ENCODE peak calls at places on chromosome 10, in four cellular contexts. F is HepG2, S is Panc1, X is HCT116. J is an unnamed sample.

GRCh38 chr10:28879875-28880381 is 202.6 kb downstream of the BAMBI start:
- DNase-seq in S (no peak), F (no peak), X (no peak), J (no peak)

GRCh38 chr10:101760510-101760909 is 15.4 kb downstream of the FGF8 start:
- DNase-seq in X (no peak), S (no peak), F (no peak), J (no peak)

GRCh38 chr10:3000063-3000462 is 67.3 kb upstream of the PFKP start:
- DNase-seq in F (no peak), X (no peak), S (no peak), J (no peak)

GRCh38 chr10:120963587-120964220 is 112.5 kb downstream of the WDR11 start:
- DNase-seq in S (no peak), X (no peak), F (no peak), J (no peak)

GRCh38 chr10:76115471-76116155 is 684.2 kb downstream of the LRMDA start:
- DNase-seq in X (no peak), S (no peak), F (no peak), J (no peak)

GRCh38 chr10:12708921-12709320 is 292.6 kb downstream of the CCDC3 start:
- DNase-seq in X (no peak), S (no peak), F (no peak), J (no peak)

GRCh38 chr10:114628106-114628505 is 30.0 kb downstream of the ABLIM1 start:
- DNase-seq in X (no peak), S (no peak), F (no peak), J (no peak)

GRCh38 chr10:126349676-126350075 is 38.6 kb downstream of the ADAM12 start:
- DNase-seq in X (no peak), S (no peak), F (no peak), J (no peak)

GRCh38 chr10:89830623-89831022 is 129.2 kb downstream of the KIF20B start:
- DNase-seq in F (no peak), X (no peak), S (no peak), J (no peak)

GRCh38 chr10:49612513-49613159 is 1.2 kb upstream of the CHAT start:
- DNase-seq in F (peak; percentile 3), X (no peak), S (no peak), J (no peak)

GRCh38 chr10:124152781-124153600 is 59.6 kb upstream of the CHST15 start:
- DNase-seq in S (peak; percentile 87), X (peak; percentile 100), F (peak; percentile 54), J (peak; percentile 65)

GRCh38 chr10:5684971-5685763 is 529 bp downstream of the TASOR2 start:
- DNase-seq in F (peak; percentile 53), S (no peak), X (peak; percentile 47), J (peak; percentile 26)

GRCh38 chr10:31522820-31523219 is 203.8 kb downstream of the ZEB1 start:
- DNase-seq in S (no peak), F (no peak), X (no peak), J (no peak)

GRCh38 chr10:69802424-69803161 is 887 bp downstream of the COL13A1 start:
- DNase-seq in X (no peak), F (no peak), S (no peak), J (no peak)

GRCh38 chr10:74542077-74542476 is 284.3 kb upstream of the KAT6B start:
- DNase-seq in F (no peak), X (no peak), S (no peak), J (no peak)

DNA sequence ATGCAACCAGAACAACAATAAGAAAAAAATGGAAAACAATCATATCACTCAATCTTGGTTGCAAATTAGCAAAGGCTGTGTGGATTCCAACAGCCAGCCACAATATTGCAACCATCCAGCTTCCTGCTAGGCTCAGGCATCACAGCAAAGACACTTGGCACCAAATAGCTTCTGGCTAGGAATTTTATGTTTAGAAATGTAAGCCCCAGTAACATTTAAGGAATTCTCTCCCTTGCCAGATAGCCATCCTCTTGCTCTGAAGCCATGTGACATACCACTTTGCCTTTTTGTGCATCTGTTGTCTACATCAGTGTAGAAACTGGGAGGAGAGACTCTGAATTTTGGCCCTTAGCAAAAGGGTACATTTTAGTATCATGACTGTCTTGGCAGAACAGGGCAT is 22.2 kb downstream of the MKX start:
- DNase-seq in F (no peak), S (no peak), X (no peak), J (no peak)
- TF ChIP-seq SIN3A in F (no peak), S (no peak), X (no peak), J (no peak)

GRCh38 chr10:25753776-25754175 is 180.3 kb upstream of the MYO3A start:
- DNase-seq in S (no peak), F (no peak), X (no peak), J (no peak)
- TF ChIP-seq SIN3A in S (no peak), F (no peak), X (no peak), J (no peak)

DNA sequence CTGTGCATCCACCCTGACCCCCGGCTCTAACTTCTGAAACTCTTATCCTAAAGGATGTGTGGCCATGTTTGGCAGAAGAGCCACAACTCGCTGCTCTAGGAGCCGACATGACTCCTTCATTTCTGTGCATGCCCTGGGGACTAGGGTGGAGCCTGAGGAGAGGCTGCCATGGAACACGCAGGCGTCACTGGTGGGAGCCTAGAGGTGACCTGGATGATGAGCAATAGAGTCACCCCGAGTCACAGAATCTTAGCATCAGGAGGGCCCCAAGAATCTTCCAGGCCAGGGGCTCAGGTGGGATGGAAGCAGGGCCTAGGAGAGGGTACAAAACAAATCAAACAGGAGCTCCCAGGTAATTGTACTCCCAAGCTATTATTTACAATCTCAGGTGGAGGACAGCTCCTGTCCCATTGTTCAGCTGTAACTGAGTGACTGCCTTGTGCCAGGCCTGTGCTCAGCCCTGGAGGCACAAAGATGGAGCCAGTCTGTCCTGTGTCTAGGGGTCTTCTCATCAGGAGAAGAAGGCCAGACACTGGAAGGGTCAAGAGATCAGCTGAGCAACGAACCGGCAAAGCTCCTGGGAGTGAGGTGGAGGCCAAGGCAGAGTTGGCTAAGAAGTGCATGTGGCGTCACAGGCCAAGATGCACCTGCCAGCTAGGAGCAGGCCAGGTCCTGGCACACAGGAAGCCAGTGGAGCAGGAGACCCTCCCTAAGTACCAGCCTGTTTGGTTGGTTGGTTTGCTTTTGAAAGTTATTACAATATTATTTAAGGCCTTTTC is 5.8 kb upstream of the ZNF22 start:
- DNase-seq in X (no peak), S (no peak), F (no peak), J (no peak)
- TF ChIP-seq SIN3A in X (no peak), S (no peak), F (no peak), J (no peak)

GRCh38 chr10:128873408-128873807 is 593.6 kb upstream of the MGMT start:
- DNase-seq in X (no peak), F (no peak), S (no peak), J (no peak)
- TF ChIP-seq SIN3A in X (no peak), F (no peak), S (no peak), J (no peak)

J was measured in GM12878.